ENCODE peak calls at places on chromosomes 16 and 17, in five cellular contexts. U, Z, C, F and K are unnamed samples.

GRCh38 chr17:46264456-46265198 is 30.3 kb upstream of the LRRC37A start:
- DNase-seq in U (no peak), Z (no peak), C (no peak), F (no peak), K (peak; percentile 74)

GRCh38 chr16:50469744-50470301 is 78.4 kb upstream of the NKD1 start:
- DNase-seq in U (peak; percentile 46), Z (no peak), C (no peak), F (peak; percentile 41), K (no peak)

GRCh38 chr16:16033208-16033717 is 83.8 kb downstream of the ABCC1 start:
- DNase-seq in U (no peak), Z (no peak), C (no peak), F (no peak), K (no peak)

GRCh38 chr16:90020260-90020837 is 1.1 kb upstream of the DBNDD1 start:
- DNase-seq in U (no peak), Z (no peak), C (no peak), F (no peak), K (peak; percentile 20)

GRCh38 chr16:85420501-85421337 is 192.4 kb upstream of the GSE1 start:
- DNase-seq in U (peak; percentile 39), Z (peak; percentile 74), C (peak; percentile 28), F (peak; percentile 86), K (peak; percentile 85)

GRCh38 chr17:12927541-12928425 is 90.0 kb downstream of the ELAC2 start:
- DNase-seq in U (no peak), Z (no peak), C (no peak), F (no peak), K (no peak)

GRCh38 chr16:24986512-24987303 is 28.5 kb downstream of the ARHGAP17 start:
- DNase-seq in U (no peak), Z (no peak), C (peak; percentile 85), F (no peak), K (no peak)

GRCh38 chr17:21288581-21289017 is 4.1 kb downstream of the MAP2K3 start:
- DNase-seq in U (no peak), Z (no peak), C (no peak), F (no peak), K (peak; percentile 30)

GRCh38 chr16:86383488-86384262 is 126.7 kb upstream of the FOXF1 start:
- DNase-seq in U (peak; percentile 73), Z (no peak), C (no peak), F (no peak), K (no peak)

GRCh38 chr16:26752166-26752565 is 314.6 kb upstream of the C16orf82 start:
- DNase-seq in U (no peak), Z (no peak), C (no peak), F (no peak), K (no peak)

GRCh38 chr16:50696126-50696525 is 2.7 kb downstream of the NOD2 start:
- DNase-seq in U (peak; percentile 42), Z (no peak), C (no peak), F (no peak), K (peak; percentile 58)

GRCh38 chr17:30251931-30252330 is 16.4 kb upstream of the SLC6A4 start:
- DNase-seq in U (no peak), Z (no peak), C (no peak), F (no peak), K (no peak)

GRCh38 chr16:72856797-72857196 is 191.1 kb downstream of the ZFHX3 start:
- DNase-seq in U (no peak), Z (no peak), C (no peak), F (peak; percentile 49), K (peak; percentile 56)

GRCh38 chr16:18931756-18932155 is 5.5 kb upstream of the SMG1 start:
- DNase-seq in U (no peak), Z (no peak), C (no peak), F (no peak), K (no peak)

GRCh38 chr17:77434136-77435114 is 293.7 kb downstream of the SEC14L1 start:
- DNase-seq in U (no peak), Z (no peak), C (no peak), F (no peak), K (no peak)

GRCh38 chr17:75288784-75289121 is 480 bp downstream of the SLC25A19 start:
- DNase-seq in U (peak; percentile 75), Z (peak; percentile 46), C (no peak), F (no peak), K (peak; percentile 49)

GRCh38 chr16:50821586-50821985 is 79.7 kb downstream of the CYLD start:
- DNase-seq in U (no peak), Z (no peak), C (no peak), F (no peak), K (peak; percentile 58)

GRCh38 chr16:55515110-55515509 is 6.2 kb downstream of the LPCAT2 start:
- DNase-seq in U (no peak), Z (no peak), C (no peak), F (no peak), K (no peak)

GRCh38 chr16:55512941-55513340 is 4.1 kb downstream of the LPCAT2 start:
- DNase-seq in U (no peak), Z (no peak), C (no peak), F (no peak), K (no peak)

GRCh38 chr16:55508941-55509920 is at the start of gene LPCAT2:
- DNase-seq in U (peak; percentile 92), Z (peak; percentile 91), C (peak; percentile 87), F (peak; percentile 87), K (peak; percentile 69)

GRCh38 chr16:55510185-55510805 is 1.4 kb downstream of the LPCAT2 start:
- DNase-seq in U (no peak), Z (no peak), C (peak; percentile 70), F (no peak), K (no peak)

DNA sequence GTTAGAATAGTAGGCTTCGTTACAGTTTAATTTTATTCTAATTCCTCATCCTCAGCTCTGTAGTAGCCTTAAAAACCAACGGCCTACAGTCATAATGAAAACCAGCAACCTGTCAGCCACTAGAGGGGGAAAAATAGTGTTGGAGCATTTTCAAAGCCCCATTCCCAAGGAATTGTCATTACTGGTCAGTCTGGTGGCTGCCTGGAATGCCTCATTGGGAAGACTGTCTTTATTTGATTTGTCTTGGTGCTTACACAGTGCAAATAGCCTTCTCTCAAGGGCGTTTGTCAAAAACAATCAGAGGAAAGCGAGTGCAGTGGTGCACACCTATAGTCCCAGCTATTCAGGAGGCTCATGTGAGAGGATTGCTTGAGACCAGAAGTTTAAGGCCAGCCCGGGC is 4.7 kb downstream of the LPCAT2 start:
- DNase-seq in U (no peak), Z (no peak), C (no peak), F (no peak), K (no peak)
- TF ChIP-seq CTCF in U (peak; percentile 24), Z (no peak), C (no peak), F (no peak), K (no peak)

GRCh38 chr17:778096-778495 is 4.0 kb downstream of the GLOD4 start:
- DNase-seq in U (no peak), Z (no peak), C (no peak), F (no peak), K (no peak)

GRCh38 chr17:787641-788221 is 5.6 kb downstream of the MRM3 start:
- DNase-seq in U (no peak), Z (peak; percentile 69), C (no peak), F (no peak), K (no peak)

GRCh38 chr17:784143-784542 is 2.0 kb downstream of the MRM3 start:
- DNase-seq in U (no peak), Z (no peak), C (no peak), F (no peak), K (no peak)

GRCh38 chr17:781920-782731 is at the start of the genes GLOD4 and MRM3:
- DNase-seq in U (peak; percentile 76), Z (peak; percentile 97), C (peak; percentile 70), F (peak; percentile 96), K (peak; percentile 88)
- TF ChIP-seq CTCF in U (no peak), Z (no peak), C (no peak), F (peak; percentile 34), K (no peak)

GRCh38 chr16:27976990-27977389 is 86.5 kb downstream of the GSG1L start:
- DNase-seq in U (no peak), Z (no peak), C (no peak), F (no peak), K (no peak)

GRCh38 chr16:27974896-27975540 is 88.5 kb downstream of the GSG1L start:
- DNase-seq in U (no peak), Z (no peak), C (no peak), F (no peak), K (no peak)

GRCh38 chr16:27972500-27972899 is 91.0 kb downstream of the GSG1L start:
- DNase-seq in U (peak; percentile 38), Z (no peak), C (no peak), F (no peak), K (peak; percentile 58)

GRCh38 chr16:27969574-27969973 is 93.9 kb downstream of the GSG1L start:
- DNase-seq in U (no peak), Z (no peak), C (no peak), F (no peak), K (no peak)

DNA sequence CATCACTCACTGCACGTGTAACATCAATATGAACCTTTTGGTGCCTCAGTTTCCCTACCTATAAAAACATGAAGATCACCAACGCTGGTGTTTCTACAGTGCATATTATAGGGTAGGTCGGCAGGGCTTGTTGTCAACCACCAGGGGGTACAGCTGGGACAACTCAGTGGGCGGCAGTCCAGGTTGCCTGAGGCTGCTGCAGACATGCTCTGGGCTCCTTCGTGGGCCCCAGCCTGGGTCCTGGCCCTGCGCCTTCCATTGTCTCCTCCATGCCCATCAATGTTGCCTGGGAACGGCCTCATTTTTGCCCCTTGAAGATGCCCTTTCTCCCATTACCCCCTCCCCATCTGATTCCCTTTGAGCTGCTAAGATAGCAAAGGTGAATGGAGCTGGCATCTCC is 89.8 kb downstream of the GSG1L start:
- DNase-seq in U (no peak), Z (no peak), C (no peak), F (no peak), K (no peak)
- TF ChIP-seq CTCF in U (no peak), Z (no peak), C (no peak), F (no peak), K (no peak)

GRCh38 chr17:72726936-72727335 is 365.6 kb downstream of the SLC39A11 start:
- DNase-seq in U (no peak), Z (no peak), C (no peak), F (no peak), K (no peak)
- TF ChIP-seq CTCF in U (no peak), Z (no peak), C (no peak), F (no peak), K (no peak)

DNA sequence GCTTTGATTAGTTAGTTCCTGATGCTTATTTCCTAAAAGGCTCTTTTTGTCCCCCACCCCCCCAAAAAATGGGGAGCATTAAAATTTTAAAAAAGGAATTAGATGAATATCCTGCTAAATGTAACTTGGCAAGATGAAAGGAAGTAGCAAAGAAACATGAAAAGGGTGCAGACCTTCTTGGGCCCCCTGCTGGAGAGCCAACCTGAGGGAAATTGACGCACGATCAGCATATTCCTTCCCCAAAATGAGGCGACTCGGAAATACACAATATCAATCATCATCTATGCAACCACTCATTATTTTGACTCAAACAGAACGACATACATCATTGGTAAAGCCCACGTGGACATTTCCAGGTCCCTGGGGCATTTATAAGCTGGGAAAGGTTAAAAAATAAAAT is 59.7 kb downstream of the GRIN2A start:
- DNase-seq in U (no peak), Z (no peak), C (no peak), F (no peak), K (peak; percentile 72)
- TF ChIP-seq CTCF in U (peak; percentile 36), Z (no peak), C (no peak), F (peak; percentile 19), K (peak; percentile 69)

GRCh38 chr17:18951941-18952842 is at the start of gene SLC5A10:
- DNase-seq in U (no peak), Z (no peak), C (no peak), F (no peak), K (no peak)
- TF ChIP-seq CTCF in U (peak; percentile 38), Z (no peak), C (no peak), F (peak; percentile 17), K (no peak)